ENCODE peak calls at places on chromosomes 3 and 15, in nine cellular contexts. S is EH, F is activated T-cell treated with anti-CD3 and anti-CD28 coated beads for 48 hours, Z is NB4, W is AG08396, Q is GM12864, R is C1 segment of cervical spinal cord, V is WTC11, I is spleen. A is an unnamed sample.

GRCh38 chr3:28136607-28137216 is 104.7 kb upstream of the CMC1 start:
- DNase-seq in S (no peak), F (no peak), Z (no peak), W (no peak), Q (no peak), R (no peak), V (no peak), I (no peak), A (no peak)

GRCh38 chr3:115072265-115073008 is 74.7 kb downstream of the ZBTB20 start:
- DNase-seq in S (peak), F (no peak), Z (no peak), W (peak), Q (no peak), R (no peak), V (no peak), I (no peak), A (no peak)

GRCh38 chr15:60530168-60530567 is 51.2 kb upstream of the ICE2 start:
- DNase-seq in S (no peak), F (no peak), Z (no peak), W (no peak), Q (no peak), R (no peak), V (no peak), I (no peak), A (no peak)

GRCh38 chr3:55160241-55160877 is 232.5 kb upstream of the LRTM1 start:
- DNase-seq in S (peak), F (no peak), Z (peak), W (peak), Q (peak), R (no peak), V (no peak), I (no peak), A (peak)

GRCh38 chr3:113034011-113034410 is 43.2 kb downstream of the GTPBP8 start:
- DNase-seq in S (no peak), F (no peak), Z (no peak), W (no peak), Q (no peak), R (no peak), V (no peak), I (no peak), A (no peak)

GRCh38 chr15:93152264-93152884 is 63.4 kb upstream of the RGMA start:
- DNase-seq in S (no peak), F (no peak), Z (no peak), W (no peak), Q (no peak), R (no peak), V (no peak), I (peak), A (no peak)

GRCh38 chr15:49045691-49046112 is 544 bp downstream of the SECISBP2L start:
- DNase-seq in S (peak), F (no peak), Z (peak), W (peak), Q (peak), R (no peak), V (no peak), I (no peak), A (no peak)

GRCh38 chr3:45915518-45916231 is 27.6 kb upstream of the CXCR6 start:
- DNase-seq in S (peak), F (peak), Z (peak), W (peak), Q (peak), R (no peak), V (no peak), I (peak), A (peak)

GRCh38 chr3:16482770-16483531 is 30.5 kb downstream of the RFTN1 start:
- DNase-seq in S (peak), F (no peak), Z (no peak), W (no peak), Q (peak), R (no peak), V (peak), I (peak), A (peak)

GRCh38 chr15:58515807-58516206 is 84.0 kb downstream of the LIPC start:
- DNase-seq in S (no peak), F (no peak), Z (no peak), W (no peak), Q (no peak), R (no peak), V (no peak), I (no peak), A (peak)

GRCh38 chr3:130699765-130700164 is 46.9 kb downstream of the PIK3R4 start:
- DNase-seq in S (peak), F (no peak), Z (peak), W (peak), Q (no peak), R (no peak), V (no peak), I (no peak), A (peak)

GRCh38 chr3:194049394-194049793 is 86.6 kb upstream of the HES1 start:
- DNase-seq in S (no peak), F (no peak), Z (no peak), W (no peak), Q (no peak), R (no peak), V (no peak), I (no peak), A (no peak)

A was measured in MV-4-11.